ENCODE peak calls at places on chromosomes 3 and 15, in four cellular contexts. E is BJ, J is NCI-H446 treated with DMSO at 0.1 percent for 48 hours, Q is iris pigment epithelial cell. P is an unnamed sample.
A peak's percentile ranks its signal among the peaks of the same experiment; 100 is the strongest.

GRCh38 chr3:135034291-135034768 is 239.3 kb downstream of the EPHB1 start:
- DNase-seq in E (no peak), Q (no peak), J (no peak), P (no peak)

GRCh38 chr3:185858502-185859225 is 33.8 kb upstream of the IGF2BP2 start:
- DNase-seq in E (no peak), Q (no peak), J (no peak), P (no peak)

GRCh38 chr3:52317601-52318000 is 1.5 kb downstream of the DNAH1 start:
- DNase-seq in J (no peak), Q (peak; percentile 48), E (no peak), P (no peak)

GRCh38 chr3:38599886-38600285 is 49.6 kb downstream of the SCN5A start:
- DNase-seq in Q (no peak), J (no peak), E (no peak), P (peak; percentile 11)

GRCh38 chr3:126986001-126986400 is 3.1 kb downstream of the PLXNA1 start:
- DNase-seq in E (no peak), Q (peak; percentile 41), J (no peak), P (no peak)

GRCh38 chr3:146050700-146051099 is 110.3 kb downstream of the PLOD2 start:
- DNase-seq in E (no peak), J (no peak), Q (peak; percentile 81), P (no peak)

GRCh38 chr3:182735672-182736071 is 57.6 kb upstream of the ATP11B start:
- DNase-seq in E (peak; percentile 33), Q (peak; percentile 39), J (no peak), P (no peak)

GRCh38 chr3:3200632-3201212 is 21.2 kb upstream of the CRBN start:
- DNase-seq in Q (peak; percentile 74), J (no peak), E (no peak), P (no peak)

GRCh38 chr15:87228460-87228859 is 1028.1 kb downstream of the NTRK3 start:
- DNase-seq in E (no peak), J (no peak), Q (no peak), P (no peak)

GRCh38 chr3:189298469-189299375 is 127.0 kb downstream of the TPRG1 start:
- DNase-seq in E (no peak), J (no peak), Q (peak; percentile 15), P (no peak)

GRCh38 chr3:20648294-20648693 is 462.3 kb upstream of the SGO1 start:
- DNase-seq in E (peak; percentile 82), Q (peak; percentile 83), J (no peak), P (no peak)

GRCh38 chr15:94002026-94002425 is 229.3 kb upstream of the MCTP2 start:
- DNase-seq in E (no peak), J (no peak), Q (no peak), P (no peak)

GRCh38 chr3:173732237-173732636 is 334.7 kb downstream of the NLGN1 start:
- DNase-seq in E (no peak), Q (no peak), J (no peak), P (no peak)

GRCh38 chr3:181738551-181738950 is 26.8 kb downstream of the SOX2 start:
- DNase-seq in E (no peak), Q (no peak), J (no peak), P (no peak)

GRCh38 chr15:69524850-69525249 is 72.2 kb downstream of the RPLP1 start:
- DNase-seq in J (no peak), Q (no peak), E (no peak), P (peak; percentile 19)

GRCh38 chr3:59192473-59192872 is 142.6 kb upstream of the CFAP20DC start:
- DNase-seq in Q (peak; percentile 73), E (peak; percentile 47), J (no peak), P (no peak)

GRCh38 chr15:50064674-50065073 is 54.4 kb downstream of the ATP8B4 start:
- DNase-seq in E (no peak), J (no peak), Q (no peak), P (no peak)

GRCh38 chr15:39497016-39497758 is 83.7 kb upstream of the THBS1 start:
- DNase-seq in Q (no peak), E (no peak), J (no peak), P (no peak)

GRCh38 chr3:124597273-124597672 is 133.0 kb upstream of the UMPS start:
- DNase-seq in Q (no peak), E (no peak), J (no peak), P (no peak)

P was measured in RWPE2.